ENCODE peak calls at places on chromosome 5, in nine cellular contexts. N, U, M, Z, J, Q, H, E and W are unnamed samples.

GRCh38 chr5:174315871-174316270 is 270.4 kb downstream of the NSG2 start:
- DNase-seq in N (no peak), U (no peak), M (no peak), Z (no peak), J (no peak), Q (peak; percentile 60), H (no peak), E (no peak), W (no peak)

GRCh38 chr5:153222956-153223355 is 267.5 kb upstream of the GRIA1 start:
- DNase-seq in N (no peak), U (no peak), M (no peak), Z (no peak), J (no peak), Q (no peak), H (no peak), E (no peak), W (no peak)

GRCh38 chr5:40442346-40442745 is 237.4 kb upstream of the PTGER4 start:
- DNase-seq in N (no peak), U (no peak), M (no peak), Z (no peak), J (no peak), Q (no peak), H (no peak), E (no peak), W (no peak)

GRCh38 chr5:16727937-16728336 is 111.1 kb upstream of the RETREG1 start:
- DNase-seq in N (peak; percentile 69), U (no peak), M (peak; percentile 53), Z (peak; percentile 79), J (peak; percentile 2), Q (no peak), H (peak; percentile 62), E (no peak), W (no peak)

GRCh38 chr5:59300930-59301329 is 592.6 kb downstream of the PDE4D start:
- DNase-seq in N (no peak), U (no peak), M (no peak), Z (no peak), J (no peak), Q (no peak), H (no peak), E (no peak), W (no peak)

GRCh38 chr5:55411881-55412280 is 104.1 kb downstream of the MTREX start:
- DNase-seq in N (no peak), U (no peak), M (no peak), Z (no peak), J (no peak), Q (no peak), H (no peak), E (no peak), W (no peak)

GRCh38 chr5:132887326-132887725 is 13.9 kb downstream of the LEAP2 start:
- DNase-seq in N (no peak), U (no peak), M (no peak), Z (no peak), J (no peak), Q (no peak), H (no peak), E (no peak), W (no peak)

GRCh38 chr5:180142008-180142803 is 66.8 kb downstream of the RASGEF1C start:
- DNase-seq in N (no peak), U (no peak), M (peak; percentile 2), Z (no peak), J (no peak), Q (no peak), H (no peak), E (peak; percentile 31), W (no peak)

GRCh38 chr5:14365831-14366435 is 215.7 kb upstream of the OTULINL start:
- DNase-seq in N (no peak), U (no peak), M (no peak), Z (no peak), J (no peak), Q (no peak), H (no peak), E (no peak), W (no peak)

GRCh38 chr5:148734518-148734917 is 80.2 kb upstream of the HTR4 start:
- DNase-seq in N (no peak), U (no peak), M (no peak), Z (no peak), J (no peak), Q (no peak), H (no peak), E (no peak), W (no peak)

GRCh38 chr5:171673328-171673727 is 112.3 kb upstream of the SMIM23 start:
- DNase-seq in N (no peak), U (no peak), M (no peak), Z (no peak), J (no peak), Q (no peak), H (no peak), E (no peak), W (no peak)

GRCh38 chr5:61245936-61246335 is 83.7 kb upstream of the SMIM15 start:
- DNase-seq in N (no peak), U (no peak), M (no peak), Z (peak; percentile 62), J (no peak), Q (no peak), H (no peak), E (no peak), W (no peak)

GRCh38 chr5:138647261-138647788 is 72.1 kb upstream of the HSPA9 start:
- DNase-seq in N (no peak), U (no peak), M (no peak), Z (no peak), J (no peak), Q (no peak), H (no peak), E (no peak), W (no peak)

GRCh38 chr5:170861295-170861854 is 443 bp upstream of the RANBP17 start:
- DNase-seq in N (no peak), U (no peak), M (no peak), Z (no peak), J (no peak), Q (no peak), H (no peak), E (no peak), W (no peak)

GRCh38 chr5:38926121-38926520 is 80.3 kb downstream of the OSMR start:
- DNase-seq in N (no peak), U (no peak), M (no peak), Z (no peak), J (no peak), Q (no peak), H (no peak), E (no peak), W (no peak)

GRCh38 chr5:125987677-125988255 is 435.4 kb upstream of the GRAMD2B start:
- DNase-seq in N (no peak), U (no peak), M (no peak), Z (no peak), J (no peak), Q (no peak), H (no peak), E (no peak), W (no peak)

GRCh38 chr5:151580239-151580638 is 10.9 kb downstream of the FAT2 start:
- DNase-seq in N (no peak), U (no peak), M (no peak), Z (no peak), J (no peak), Q (no peak), H (no peak), E (no peak), W (no peak)

DNA sequence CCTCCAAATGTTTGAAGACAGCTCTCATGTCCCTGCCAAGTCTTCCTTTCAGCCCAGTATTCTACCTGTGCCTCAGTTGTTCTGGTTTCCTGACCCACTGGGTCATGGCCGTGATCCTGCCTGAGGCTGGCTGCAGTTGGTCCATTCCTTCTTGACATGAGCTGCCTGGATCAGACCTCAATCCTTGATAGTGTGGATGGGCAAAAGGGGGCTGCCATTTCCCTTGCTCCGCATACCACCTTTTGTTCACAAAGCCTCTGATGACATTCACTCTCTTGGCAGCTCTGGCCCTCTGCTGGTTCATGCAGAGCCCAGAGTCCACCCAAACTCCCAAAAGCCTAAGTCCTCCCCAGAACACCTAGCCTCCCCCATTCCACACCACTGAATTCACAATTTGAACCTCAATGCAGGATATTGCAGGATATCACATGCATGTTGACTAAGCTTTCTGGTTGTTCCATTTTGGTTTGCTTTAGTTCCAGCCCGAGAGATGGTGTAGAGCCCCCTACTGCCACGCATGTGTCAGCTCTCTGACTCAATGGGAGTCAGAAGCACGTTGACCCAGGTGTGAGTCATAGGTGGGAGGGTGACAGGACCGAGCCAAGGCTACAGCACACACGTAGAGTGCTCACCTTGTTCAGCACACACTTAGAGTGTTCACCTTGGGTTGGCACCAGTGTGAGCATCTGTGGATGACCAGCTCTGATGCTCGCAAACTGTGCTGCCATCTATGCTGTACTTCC is 137.2 kb downstream of the MTX3 start:
- DNase-seq in N (no peak), U (no peak), M (no peak), Z (no peak), J (no peak), Q (no peak), H (no peak), E (no peak), W (no peak)
- TF ChIP-seq CTCF in N (no peak), U (no peak), M (no peak), Z (no peak), J (no peak), Q (no peak), H (no peak), E (no peak), W (no peak)

GRCh38 chr5:93156566-93156965 is 424.5 kb downstream of the NR2F1-AS1 start:
- DNase-seq in N (no peak), U (no peak), M (no peak), Z (no peak), J (no peak), Q (no peak), H (no peak), E (no peak), W (no peak)
- TF ChIP-seq CTCF in N (no peak), U (no peak), M (no peak), Z (no peak), J (no peak), Q (no peak), H (no peak), E (no peak), W (no peak)

DNA sequence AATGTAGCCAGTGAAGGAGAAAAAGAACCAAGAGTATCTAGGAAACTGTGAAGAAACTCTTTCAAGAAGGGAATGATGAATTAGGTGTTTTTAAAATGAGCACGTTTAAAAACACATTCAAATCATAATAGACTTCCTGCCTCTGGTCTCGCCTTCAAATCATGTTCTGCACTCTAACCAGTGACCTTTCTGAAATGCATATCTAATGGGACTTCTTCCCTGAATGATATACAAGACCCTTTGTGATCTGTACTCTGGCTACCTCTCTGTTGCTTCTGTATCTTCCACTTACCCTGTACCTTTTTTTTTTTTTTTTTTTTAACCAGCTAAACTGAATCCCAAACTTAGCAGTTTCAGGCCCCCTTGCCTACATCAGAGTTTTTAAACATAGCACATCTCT is 19.5 kb downstream of the SRFBP1 start:
- DNase-seq in N (no peak), U (no peak), M (no peak), Z (no peak), J (no peak), Q (no peak), H (no peak), E (no peak), W (no peak)
- TF ChIP-seq CTCF in N (no peak), U (no peak), M (no peak), Z (no peak), J (no peak), Q (no peak), H (no peak), E (no peak), W (no peak)

DNA sequence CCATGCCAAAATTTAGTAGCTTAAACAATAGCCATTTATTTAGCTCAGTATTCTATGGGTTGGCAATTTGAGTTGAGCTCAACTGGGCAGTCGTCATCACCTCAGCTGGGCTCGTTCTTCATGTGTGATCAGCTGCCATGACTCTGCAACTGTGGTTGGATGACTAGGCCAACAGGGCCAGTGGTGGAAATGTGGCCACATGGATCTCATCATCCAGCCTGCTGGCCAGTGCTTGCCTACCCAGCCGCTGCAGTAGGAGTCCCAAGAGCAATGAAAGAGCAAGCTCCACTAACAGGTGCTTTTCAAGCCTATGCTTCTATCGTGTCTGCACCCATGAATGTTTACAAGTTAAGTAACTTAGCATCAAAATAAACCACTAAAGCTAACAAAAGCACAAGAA is 158.0 kb downstream of the ATPSCKMT start:
- DNase-seq in N (no peak), U (no peak), M (no peak), Z (no peak), J (no peak), Q (no peak), H (no peak), E (no peak), W (no peak)
- TF ChIP-seq CTCF in N (no peak), U (no peak), M (no peak), Z (no peak), J (no peak), Q (no peak), H (no peak), E (no peak), W (no peak)